ENCODE peak calls at places on chromosomes 5 and 9, in five cellular contexts. B is M059J, O is heart left ventricle, G is A172, J is EH. Y is an unnamed sample.
A peak's percentile ranks its signal among the peaks of the same experiment; 100 is the strongest.

GRCh38 chr5:93899026-93899600 is 157.7 kb upstream of the POU5F2 start:
- DNase-seq in B (peak; percentile 3), G (peak; percentile 32), O (no peak), J (peak; percentile 19), Y (no peak)

GRCh38 chr9:133257398-133258053 is 17.5 kb downstream of the ABO start:
- DNase-seq in O (peak; percentile 67), J (no peak), B (no peak), G (no peak), Y (no peak)

GRCh38 chr5:175718401-175719108 is 60.7 kb downstream of the HRH2 start:
- DNase-seq in J (peak; percentile 24), G (peak; percentile 42), O (no peak), B (no peak), Y (no peak)

GRCh38 chr5:161378701-161379100 is 167.8 kb downstream of the GABRB2 start:
- DNase-seq in J (no peak), B (no peak), G (no peak), O (no peak), Y (no peak)

GRCh38 chr5:71943874-71944273 is 163.4 kb upstream of the MAP1B start:
- DNase-seq in J (no peak), B (no peak), O (no peak), G (no peak), Y (no peak)

GRCh38 chr5:79552984-79553383 is 39.0 kb upstream of the HOMER1 start:
- DNase-seq in O (no peak), G (no peak), J (peak; percentile 76), B (no peak), Y (no peak)

GRCh38 chr9:130358928-130359327 is 85.8 kb upstream of the ASS1 start:
- DNase-seq in J (no peak), B (no peak), O (no peak), G (no peak), Y (no peak)

GRCh38 chr5:175685701-175686350 is 28.0 kb downstream of the HRH2 start:
- DNase-seq in J (no peak), B (no peak), G (no peak), O (no peak), Y (no peak)

GRCh38 chr9:127723450-127723849 is 7.6 kb downstream of the TTC16 start:
- DNase-seq in J (peak; percentile 87), O (no peak), B (peak; percentile 86), G (peak; percentile 94), Y (no peak)

GRCh38 chr9:134619456-134619982 is 22.1 kb upstream of the COL5A1 start:
- DNase-seq in B (no peak), J (no peak), O (peak; percentile 26), G (no peak), Y (no peak)

GRCh38 chr5:133924221-133924920 is 44.1 kb downstream of the C5orf15 start:
- DNase-seq in O (no peak), J (peak; percentile 16), G (no peak), B (no peak), Y (no peak)

GRCh38 chr5:134247411-134247810 is 21.5 kb upstream of the PPP2CA start:
- DNase-seq in O (no peak), G (peak; percentile 83), B (peak; percentile 90), J (peak; percentile 90), Y (no peak)

GRCh38 chr5:169648725-169649124 is 11.7 kb downstream of the DOCK2 start:
- DNase-seq in O (peak; percentile 69), G (peak; percentile 31), B (peak; percentile 97), J (peak; percentile 53), Y (no peak)

GRCh38 chr5:32325616-32326015 is 12.9 kb upstream of the MTMR12 start:
- DNase-seq in J (no peak), O (no peak), G (no peak), B (no peak), Y (no peak)

GRCh38 chr5:10489810-10490426 is 48.2 kb downstream of the ROPN1L start:
- DNase-seq in B (peak; percentile 52), O (no peak), G (peak; percentile 60), J (peak; percentile 63), Y (no peak)

GRCh38 chr5:43137326-43137725 is 16.6 kb downstream of the ZNF131 start:
- DNase-seq in B (no peak), J (no peak), G (no peak), O (no peak), Y (no peak)

GRCh38 chr5:5298068-5298633 is 124.3 kb upstream of the ICE1 start:
- DNase-seq in B (no peak), G (no peak), J (no peak), O (no peak), Y (no peak)

GRCh38 chr9:99056186-99056585 is 48.7 kb upstream of the TGFBR1 start:
- DNase-seq in B (no peak), G (no peak), O (no peak), J (no peak), Y (no peak)

GRCh38 chr9:95037789-95038521 is 279.6 kb downstream of the FANCC start:
- DNase-seq in O (no peak), J (no peak), G (no peak), B (peak; percentile 70), Y (no peak)

Y was measured in hippocampal formation.